ENCODE peak calls at places on chromosomes 16 and 17, in nine cellular contexts. Y, S, V, Q, R, A, K, F and G are unnamed samples.

GRCh38 chr17:48392836-48393235 is 37.2 kb downstream of the SKAP1 start:
- DNase-seq in A (no peak), F (no peak), S (no peak), Q (no peak), K (no peak), R (no peak), V (peak), Y (no peak), G (no peak)

GRCh38 chr16:70271696-70272095 is 17.6 kb downstream of the AARS1 start:
- DNase-seq in Q (no peak), V (no peak), F (no peak), R (no peak), A (peak), S (no peak), K (no peak), Y (no peak), G (no peak)

GRCh38 chr17:50547035-50547735 is at the start of gene SPATA20:
- DNase-seq in Y (peak), K (peak), A (peak), V (peak), S (peak), Q (peak), R (peak), F (peak), G (peak)

GRCh38 chr17:81684442-81684911 is 666 bp downstream of the HGS start:
- DNase-seq in R (no peak), F (peak), Q (peak), Y (no peak), S (peak), V (peak), A (no peak), K (peak), G (no peak)

GRCh38 chr16:17063156-17063555 is 407.6 kb downstream of the XYLT1 start:
- DNase-seq in A (no peak), Q (no peak), Y (no peak), S (no peak), F (no peak), V (no peak), R (no peak), K (no peak), G (no peak)

GRCh38 chr16:17780181-17780580 is 309.4 kb upstream of the XYLT1 start:
- DNase-seq in A (no peak), K (peak), Q (no peak), F (no peak), R (no peak), S (no peak), V (peak), Y (no peak), G (peak)

GRCh38 chr17:82219753-82220709 is 7.4 kb upstream of the CCDC57 start:
- DNase-seq in Q (no peak), V (no peak), Y (no peak), F (no peak), A (no peak), K (no peak), R (no peak), S (no peak), G (no peak)

GRCh38 chr17:80192268-80192667 is 22.4 kb downstream of the CARD14 start:
- DNase-seq in A (peak), V (no peak), F (no peak), R (no peak), Q (no peak), S (peak), K (no peak), Y (no peak), G (no peak)

GRCh38 chr16:67392301-67393059 is 818 bp downstream of the TPPP3 start:
- DNase-seq in K (no peak), Y (no peak), Q (no peak), A (no peak), V (no peak), S (no peak), R (no peak), F (no peak), G (no peak)

GRCh38 chr17:1030684-1031557 is 34.0 kb downstream of the TIMM22 start:
- DNase-seq in R (no peak), A (no peak), F (no peak), Q (no peak), K (no peak), S (no peak), Y (no peak), V (peak), G (no peak)

GRCh38 chr17:80943346-80944145 is 48.1 kb upstream of the CHMP6 start:
- DNase-seq in K (no peak), A (no peak), F (no peak), V (no peak), R (no peak), Y (no peak), Q (no peak), S (no peak), G (no peak)

GRCh38 chr16:84526794-84527485 is 22.5 kb upstream of the MEAK7 start:
- DNase-seq in F (no peak), V (peak), A (no peak), Q (no peak), Y (no peak), K (peak), R (no peak), S (no peak), G (peak)

GRCh38 chr17:66459811-66460270 is 157.4 kb downstream of the PRKCA start:
- DNase-seq in A (peak), Y (peak), V (peak), K (peak), F (peak), R (peak), S (peak), Q (peak), G (peak)

GRCh38 chr16:89026121-89026612 is 49.2 kb upstream of the CBFA2T3 start:
- DNase-seq in V (peak), F (peak), Q (no peak), K (no peak), A (peak), R (no peak), S (no peak), Y (peak), G (no peak)

GRCh38 chr17:7889166-7889584 is 586 bp downstream of the CHD3 start:
- DNase-seq in V (peak), F (peak), R (peak), Y (peak), A (peak), K (peak), Q (peak), S (peak), G (peak)

GRCh38 chr17:19309701-19310100 is 52.8 kb downstream of the B9D1 start:
- DNase-seq in F (no peak), R (no peak), K (no peak), Q (no peak), S (no peak), A (peak), V (no peak), Y (no peak), G (no peak)

GRCh38 chr17:64607862-64608565 is 54.1 kb downstream of the SMURF2 start:
- DNase-seq in R (no peak), A (no peak), V (no peak), F (peak), Y (no peak), Q (no peak), S (no peak), K (no peak), G (no peak)

GRCh38 chr16:29663020-29663828 is at the start of gene SPN:
- DNase-seq in R (no peak), V (no peak), K (no peak), F (no peak), Q (no peak), A (no peak), Y (no peak), S (no peak), G (no peak)

GRCh38 chr16:66324785-66325184 is 41.7 kb upstream of the CDH5 start:
- DNase-seq in F (peak), K (no peak), V (no peak), Y (peak), Q (no peak), R (peak), S (peak), A (no peak), G (peak)

GRCh38 chr17:77908501-77908900 is 50.0 kb upstream of the TNRC6C start:
- DNase-seq in Q (no peak), A (no peak), K (no peak), V (no peak), Y (no peak), R (no peak), S (no peak), F (no peak), G (no peak)

GRCh38 chr16:10849736-10850477 is 27.1 kb upstream of the CIITA start:
- DNase-seq in Q (no peak), R (no peak), Y (no peak), F (peak), A (peak), V (no peak), S (no peak), K (no peak), G (no peak)

GRCh38 chr17:43722269-43722619 is 36.3 kb downstream of the SOST start:
- DNase-seq in A (no peak), V (no peak), R (no peak), S (no peak), K (no peak), Q (no peak), F (no peak), Y (no peak), G (no peak)
- H3K4me2 ChIP-seq in A (no peak), V (no peak), R (no peak), S (no peak), K (no peak), Q (peak), F (no peak), Y (no peak), G (no peak)

GRCh38 chr17:73165616-73166404 is 1.0 kb downstream of the SSTR2 start:
- DNase-seq in K (no peak), V (peak), A (no peak), Q (no peak), F (no peak), R (no peak), Y (no peak), S (no peak), G (no peak)
- TF ChIP-seq CTCF in K (no peak), V (no peak), A (no peak), Q (no peak), F (no peak), R (no peak), Y (no peak), S (no peak), G (no peak)

GRCh38 chr17:42459983-42460300 is 1.3 kb downstream of the ATP6V0A1 start:
- DNase-seq in A (peak), Y (no peak), Q (peak), R (peak), V (peak), S (no peak), F (no peak), K (peak), G (peak)
- H3K4me2 ChIP-seq in A (peak), Y (peak), Q (peak), R (peak), V (peak), S (peak), F (no peak), K (peak), G (peak)

DNA sequence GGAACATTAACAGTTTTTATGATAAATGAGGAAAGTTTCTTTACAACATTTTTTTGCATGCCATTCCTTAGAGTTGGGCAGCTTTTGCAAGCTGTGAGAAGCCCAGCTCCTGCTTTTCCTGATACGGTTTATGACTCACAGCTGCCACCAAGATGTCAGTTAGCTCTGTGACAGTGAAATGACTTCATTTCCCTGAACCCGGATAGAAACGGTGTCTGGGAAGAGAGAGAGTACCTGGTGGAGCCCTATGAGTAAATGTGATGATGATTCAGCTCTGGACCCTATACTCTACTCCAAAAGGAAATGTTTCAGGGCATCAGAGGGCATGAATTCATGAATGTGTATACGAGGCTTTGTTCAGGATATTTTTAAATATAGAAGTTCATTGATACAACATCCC is 366.3 kb upstream of the HSBP1 start:
- DNase-seq in R (no peak), Q (no peak), F (no peak), A (peak), K (peak), Y (no peak), S (no peak), V (no peak), G (no peak)
- TF ChIP-seq CTCF in R (no peak), Q (no peak), F (no peak), A (no peak), K (no peak), Y (no peak), S (no peak), V (no peak), G (no peak)

GRCh38 chr17:3724373-3725077 is 822 bp downstream of the HASPIN start:
- DNase-seq in R (no peak), K (no peak), S (no peak), F (no peak), Y (no peak), A (peak), Q (no peak), V (no peak), G (no peak)

GRCh38 chr17:3729881-3730280 is 6.2 kb downstream of the HASPIN start:
- DNase-seq in Q (no peak), V (no peak), S (no peak), Y (no peak), R (no peak), K (no peak), F (no peak), A (no peak), G (no peak)

GRCh38 chr17:3723188-3723555 is 531 bp upstream of the HASPIN start:
- DNase-seq in V (no peak), Q (no peak), S (no peak), A (no peak), Y (no peak), R (no peak), F (no peak), K (no peak), G (no peak)

GRCh38 chr17:3723556-3724372 is at the start of gene HASPIN:
- DNase-seq in S (peak), V (peak), F (peak), R (peak), Q (peak), K (peak), A (peak), Y (peak), G (peak)

DNA sequence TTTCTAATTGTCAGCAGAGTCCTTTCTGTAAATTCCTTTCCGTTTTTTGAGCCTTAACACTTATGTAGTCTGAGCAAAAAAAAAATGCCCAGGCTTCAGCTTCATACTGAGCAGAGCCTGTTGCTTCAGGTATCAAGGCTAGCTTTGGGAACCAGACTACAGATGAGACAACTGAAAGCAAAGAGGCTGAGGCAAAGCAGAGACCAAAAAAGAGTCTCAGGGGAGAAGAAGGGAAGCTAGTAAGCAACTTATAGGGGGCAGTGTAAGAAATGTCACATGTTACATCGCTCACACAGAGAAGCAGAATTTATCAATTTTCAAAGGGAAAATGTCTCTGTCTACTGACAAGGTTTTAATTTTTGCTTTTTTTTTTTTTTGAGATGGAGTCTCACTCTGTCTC is 3.3 kb downstream of the HASPIN start:
- DNase-seq in K (no peak), F (no peak), Y (no peak), S (no peak), A (no peak), R (no peak), V (no peak), Q (no peak), G (no peak)
- H3K4me2 ChIP-seq in K (no peak), F (no peak), Y (no peak), S (no peak), A (no peak), R (no peak), V (no peak), Q (no peak), G (no peak)

GRCh38 chr16:74622005-74622404 is 15.1 kb upstream of the GLG1 start:
- DNase-seq in S (no peak), A (no peak), V (no peak), Y (no peak), R (no peak), F (no peak), Q (no peak), K (no peak), G (no peak)

GRCh38 chr16:74623846-74624245 is 16.9 kb upstream of the GLG1 start:
- DNase-seq in V (no peak), R (no peak), Y (no peak), S (no peak), Q (no peak), F (no peak), K (no peak), A (no peak), G (no peak)

GRCh38 chr16:74626741-74627416 is 20.0 kb upstream of the GLG1 start:
- DNase-seq in Q (no peak), R (no peak), F (no peak), Y (no peak), V (peak), A (no peak), S (no peak), K (peak), G (no peak)

GRCh38 chr16:74625500-74626350 is 18.8 kb upstream of the GLG1 start:
- DNase-seq in S (no peak), V (no peak), R (no peak), A (no peak), Q (no peak), K (no peak), F (no peak), Y (no peak), G (no peak)

DNA sequence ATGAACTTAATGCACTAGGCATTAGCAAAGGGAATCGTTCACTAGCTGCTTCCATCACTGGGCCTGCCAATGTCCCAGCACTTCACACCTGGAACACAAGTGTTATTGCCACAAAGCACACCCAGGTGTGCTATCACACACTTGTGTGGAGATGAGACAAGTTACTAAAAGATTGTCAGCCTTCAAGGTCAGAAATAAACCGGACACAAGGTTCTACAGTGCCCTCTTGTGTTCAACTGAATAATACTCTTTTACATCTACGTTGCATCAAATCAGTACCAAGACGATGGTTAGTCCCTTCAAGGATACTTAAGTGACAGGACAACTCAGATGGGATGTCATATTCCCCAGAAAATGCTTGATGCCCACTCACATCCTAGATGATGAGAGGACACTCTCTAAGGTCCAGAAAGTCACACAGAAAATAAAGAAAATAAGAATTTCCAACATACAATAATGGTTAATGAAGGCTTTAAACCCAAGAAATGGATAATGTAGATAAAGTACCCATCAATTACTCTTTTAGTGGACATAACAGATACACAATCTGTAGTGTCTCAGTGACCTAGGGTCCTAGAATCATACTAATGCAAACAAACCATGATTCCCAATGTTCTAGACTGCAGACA is 16.4 kb upstream of the GLG1 start:
- DNase-seq in F (peak), K (peak), Q (no peak), R (peak), V (peak), S (peak), Y (no peak), A (peak), G (peak)
- TF ChIP-seq CTCF in F (peak), K (peak), Q (peak), R (peak), V (peak), S (peak), Y (peak), A (peak), G (peak)

DNA sequence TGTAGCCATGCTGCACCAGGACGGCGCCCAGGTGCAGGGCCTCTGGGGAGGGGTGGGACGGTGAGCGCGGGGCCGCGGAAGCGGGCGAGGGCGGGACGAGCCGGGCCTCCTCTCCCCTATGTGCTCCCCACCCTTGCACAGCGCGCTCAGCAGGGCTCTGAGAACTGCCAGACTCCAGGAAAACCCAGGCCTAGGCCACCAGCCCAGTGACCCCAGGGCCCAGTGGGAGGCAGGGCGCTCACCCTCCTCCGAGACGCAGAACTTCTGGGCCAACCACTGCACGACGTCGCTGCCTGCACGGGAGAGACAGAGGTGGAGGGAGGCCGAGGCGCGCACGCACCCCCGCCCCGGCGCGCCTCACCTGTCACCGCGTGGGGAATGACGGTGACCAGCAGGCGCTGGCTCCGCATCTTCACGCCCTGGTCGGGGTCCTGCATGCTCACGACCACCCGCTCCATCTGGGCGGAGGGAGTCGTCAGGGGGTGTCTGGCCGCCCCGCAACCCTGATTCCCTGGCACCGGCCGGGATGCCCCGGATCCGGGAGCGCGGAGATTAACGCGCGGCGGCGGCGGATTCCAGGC is 613 bp downstream of the RGS11 start:
- DNase-seq in A (no peak), R (no peak), V (no peak), S (no peak), K (no peak), Y (no peak), F (no peak), Q (no peak), G (no peak)
- H3K4me2 ChIP-seq in A (peak), R (peak), V (peak), S (peak), K (peak), Y (no peak), F (peak), Q (no peak), G (peak)

GRCh38 chr16:79415983-79416641 is 184.4 kb downstream of the MAF start:
- DNase-seq in V (no peak), Q (no peak), K (no peak), Y (no peak), S (no peak), R (no peak), A (no peak), F (no peak), G (no peak)
- TF ChIP-seq CTCF in V (no peak), Q (no peak), K (no peak), Y (no peak), S (no peak), R (no peak), A (no peak), F (no peak), G (no peak)

GRCh38 chr17:61461967-61462733 is 9.9 kb downstream of the TBX4 start:
- DNase-seq in V (no peak), A (no peak), K (no peak), R (no peak), S (peak), F (peak), Q (no peak), Y (no peak), G (peak)
- H3K4me2 ChIP-seq in V (peak), A (peak), K (peak), R (no peak), S (peak), F (peak), Q (no peak), Y (no peak), G (peak)

GRCh38 chr17:76431509-76431908 is 21.4 kb downstream of the UBE2O start:
- DNase-seq in R (no peak), Y (no peak), A (no peak), F (no peak), Q (no peak), V (no peak), S (no peak), K (no peak), G (no peak)

GRCh38 chr17:76432004-76432403 is 20.9 kb downstream of the UBE2O start:
- DNase-seq in R (no peak), Y (no peak), K (no peak), Q (no peak), V (no peak), S (no peak), F (no peak), A (no peak), G (no peak)

GRCh38 chr17:76434870-76435269 is 18.1 kb downstream of the UBE2O start:
- DNase-seq in A (no peak), S (no peak), F (peak), R (no peak), Y (no peak), K (no peak), Q (no peak), V (no peak), G (no peak)

GRCh38 chr17:76433693-76434092 is 19.3 kb downstream of the UBE2O start:
- DNase-seq in A (no peak), S (no peak), V (no peak), R (no peak), K (no peak), Q (no peak), F (no peak), Y (no peak), G (no peak)

GRCh38 chr17:76432712-76433336 is 20.1 kb downstream of the UBE2O start:
- DNase-seq in R (peak), V (no peak), A (no peak), K (peak), S (peak), Y (peak), Q (no peak), F (peak), G (no peak)
- TF ChIP-seq CTCF in R (peak), V (peak), A (peak), K (peak), S (peak), Y (peak), Q (peak), F (peak), G (peak)